ENCODE peak calls at places on chromosomes 1 and 21, in six cellular contexts. C, N, T, I, Y and Q are unnamed samples.

GRCh38 chr1:41321277-41321676 is 40.0 kb upstream of the FOXO6 start:
- DNase-seq in C (no peak), N (no peak), T (no peak), I (no peak), Y (no peak), Q (no peak)

GRCh38 chr1:155307247-155307740 is 1.4 kb upstream of the FDPS start:
- DNase-seq in C (peak; percentile 41), N (no peak), T (no peak), I (peak; percentile 61), Y (no peak), Q (no peak)

GRCh38 chr1:209937996-209938959 is at the start of gene SYT14:
- DNase-seq in C (peak; percentile 77), N (no peak), T (no peak), I (peak; percentile 25), Y (peak; percentile 8), Q (no peak)

GRCh38 chr1:219066631-219067349 is 106.9 kb upstream of the LYPLAL1 start:
- DNase-seq in C (peak; percentile 36), N (no peak), T (peak; percentile 31), I (peak; percentile 59), Y (peak; percentile 36), Q (peak; percentile 52)

GRCh38 chr1:21069549-21069948 is 107.1 kb downstream of the EIF4G3 start:
- DNase-seq in C (no peak), N (no peak), T (no peak), I (peak; percentile 86), Y (no peak), Q (no peak)

GRCh38 chr1:118371612-118372011 is 186.6 kb upstream of the SPAG17 start:
- DNase-seq in C (no peak), N (no peak), T (no peak), I (no peak), Y (no peak), Q (no peak)

GRCh38 chr21:42514883-42515228 is 1.2 kb downstream of the SLC37A1 start:
- DNase-seq in C (no peak), N (no peak), T (no peak), I (no peak), Y (no peak), Q (no peak)

GRCh38 chr1:21184266-21184665 is 7.6 kb upstream of the EIF4G3 start:
- DNase-seq in C (peak; percentile 31), N (no peak), T (no peak), I (no peak), Y (no peak), Q (no peak)

GRCh38 chr1:90850181-90850924 is 133.3 kb upstream of the BARHL2 start:
- DNase-seq in C (peak; percentile 27), N (peak; percentile 57), T (no peak), I (no peak), Y (peak; percentile 14), Q (no peak)

GRCh38 chr1:117658676-117659075 is 52.8 kb downstream of the TENT5C start:
- DNase-seq in C (no peak), N (no peak), T (no peak), I (no peak), Y (no peak), Q (no peak)

GRCh38 chr1:155978973-155979429 is 654 bp upstream of the ARHGEF2 start:
- DNase-seq in C (no peak), N (no peak), T (no peak), I (peak; percentile 31), Y (no peak), Q (no peak)

DNA sequence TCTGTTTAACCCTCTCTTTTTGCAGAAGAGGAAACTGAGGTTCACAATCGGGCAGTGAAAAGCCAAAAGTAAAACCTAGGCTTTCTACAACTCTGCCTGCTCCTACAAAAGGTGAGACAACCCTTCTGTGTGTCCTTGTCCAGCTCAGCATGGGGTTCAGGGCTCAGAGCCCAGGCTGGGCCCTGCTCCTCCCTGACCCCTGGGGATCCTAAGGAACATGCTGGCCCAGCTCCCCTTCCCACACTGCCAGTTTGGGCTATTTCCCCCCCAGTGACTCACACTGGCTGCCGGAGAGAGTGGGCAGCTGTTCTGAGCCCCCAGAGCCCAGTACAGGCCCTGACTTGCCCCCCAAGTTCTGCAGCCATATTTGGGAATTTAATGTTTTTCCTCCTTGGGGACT is 8.9 kb downstream of the FAM229A start:
- DNase-seq in C (no peak), N (no peak), T (no peak), I (no peak), Y (no peak), Q (no peak)
- TF ChIP-seq CTCF in C (no peak), N (no peak), T (no peak), I (no peak), Y (no peak), Q (no peak)

DNA sequence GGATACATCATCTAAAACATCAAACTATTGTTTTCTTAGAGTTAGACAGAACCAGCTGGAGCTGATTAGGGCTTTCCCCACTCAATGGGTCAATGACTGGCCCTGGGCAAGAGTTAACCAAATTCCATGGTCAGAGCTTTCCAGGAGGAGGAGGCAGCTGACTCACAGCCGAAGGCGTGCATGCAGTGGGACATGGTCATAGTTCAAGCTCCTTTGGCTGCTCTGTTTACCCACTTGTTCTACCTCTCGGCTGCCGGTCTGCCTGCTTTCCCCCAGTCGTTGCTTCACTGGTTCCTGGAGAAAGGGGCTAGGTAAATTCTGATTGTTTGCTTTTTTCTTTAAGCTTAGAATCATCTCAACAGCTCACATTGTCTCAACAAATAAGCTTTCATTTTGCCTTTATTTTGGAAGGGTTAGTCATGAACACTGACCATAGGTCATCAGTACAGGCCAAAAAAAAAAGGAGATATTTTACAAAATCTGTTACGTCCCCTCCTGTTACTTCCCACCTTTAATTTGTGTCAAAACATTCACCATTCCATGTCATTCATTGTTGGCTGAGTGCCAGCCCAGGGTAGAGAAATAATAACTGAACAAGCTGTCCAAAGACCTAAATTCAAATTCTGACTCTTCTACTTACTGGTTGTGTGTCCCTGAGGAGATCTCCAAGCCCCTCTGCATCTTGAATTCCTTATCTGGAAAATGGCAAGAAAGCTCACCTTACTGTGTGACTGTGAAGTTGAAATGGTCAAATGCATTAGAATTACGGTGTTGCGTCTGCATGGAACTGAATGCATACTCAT is 12.0 kb downstream of the MAB21L3 start:
- DNase-seq in C (no peak), N (no peak), T (peak; percentile 54), I (peak; percentile 77), Y (no peak), Q (peak; percentile 96)
- H3K4me3 ChIP-seq in C (no peak overlapping the region), N (no peak overlapping the region), T (no peak overlapping the region), I (no peak overlapping the region), Y (no peak overlapping the region), Q (no peak overlapping the region)

GRCh38 chr21:15415541-15416261 is 314.1 kb upstream of the USP25 start:
- DNase-seq in C (no peak), N (no peak), T (no peak), I (no peak), Y (no peak), Q (no peak)
- TF ChIP-seq CTCF in C (no peak), N (no peak), T (no peak), I (no peak), Y (no peak), Q (no peak)

DNA sequence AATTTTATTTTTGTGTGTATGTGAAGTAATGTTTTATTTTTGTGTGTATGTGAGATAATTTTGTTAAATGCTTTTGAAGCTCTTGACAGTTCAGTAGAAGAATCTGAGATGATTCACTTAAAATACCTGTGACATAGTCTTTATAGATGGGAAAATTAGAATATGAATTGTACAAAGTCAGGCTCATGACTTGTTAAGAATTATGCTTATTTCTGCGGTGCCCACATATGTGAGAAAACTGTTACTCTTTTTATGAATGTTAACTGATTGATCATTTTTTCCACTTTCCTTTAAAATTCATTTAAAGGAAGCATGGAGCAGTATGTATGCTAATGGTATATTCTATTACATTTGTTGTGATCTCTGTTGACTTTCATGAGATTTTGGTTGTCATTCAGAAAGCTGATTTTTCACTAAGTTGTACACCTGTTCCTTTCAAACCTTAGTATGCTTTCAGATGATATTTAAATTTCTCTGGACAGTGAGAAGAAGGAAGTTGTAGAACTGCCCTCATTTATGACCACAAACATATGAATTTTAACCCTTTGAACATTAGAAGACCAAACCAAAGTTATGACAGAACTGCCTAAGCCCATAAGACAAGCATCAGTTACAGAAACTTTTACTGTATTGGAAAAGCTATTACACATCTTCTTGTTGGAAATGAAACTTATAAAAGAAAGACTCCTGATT is 110.1 kb downstream of the POU2F1 start:
- DNase-seq in C (no peak), N (no peak), T (no peak), I (no peak), Y (no peak), Q (no peak)
- H3K4me3 ChIP-seq in C (no peak overlapping the region), N (no peak overlapping the region), T (no peak overlapping the region), I (no peak overlapping the region), Y (no peak overlapping the region), Q (no peak overlapping the region)

GRCh38 chr1:3614755-3615742 is 3.7 kb upstream of the MEGF6 start:
- DNase-seq in C (peak; percentile 56), N (no peak), T (no peak), I (no peak), Y (peak; percentile 38), Q (no peak)
- TF ChIP-seq CTCF in C (peak; percentile 81), N (peak; percentile 37), T (peak; percentile 66), I (peak; percentile 61), Y (peak; percentile 61), Q (peak; percentile 67)

GRCh38 chr1:46687095-46687659 is 15.5 kb downstream of the TEX38 start:
- DNase-seq in C (no peak), N (peak; percentile 65), T (no peak), I (peak; percentile 40), Y (no peak), Q (no peak)
- H3K4me3 ChIP-seq in C (no peak overlapping the region), N (no peak overlapping the region), T (no peak overlapping the region), I (no peak overlapping the region), Y (no peak overlapping the region), Q (no peak overlapping the region)

GRCh38 chr1:202568466-202569196 is 141.6 kb downstream of the SYT2 start:
- DNase-seq in C (no peak), N (no peak), T (no peak), I (no peak), Y (no peak), Q (no peak)
- TF ChIP-seq CTCF in C (no peak), N (no peak), T (no peak), I (no peak), Y (no peak), Q (no peak)

GRCh38 chr1:85133565-85134159 is 67.2 kb downstream of the SYDE2 start:
- DNase-seq in C (no peak), N (no peak), T (no peak), I (no peak), Y (no peak), Q (no peak)

GRCh38 chr1:85137660-85138059 is 63.2 kb downstream of the SYDE2 start:
- DNase-seq in C (no peak), N (no peak), T (no peak), I (no peak), Y (peak; percentile 10), Q (peak; percentile 94)

GRCh38 chr1:85132078-85132715 is 68.6 kb downstream of the SYDE2 start:
- DNase-seq in C (no peak), N (no peak), T (no peak), I (peak; percentile 50), Y (no peak), Q (no peak)

GRCh38 chr1:85134583-85135455 is 66.0 kb downstream of the SYDE2 start:
- DNase-seq in C (no peak), N (no peak), T (peak; percentile 62), I (peak; percentile 86), Y (no peak), Q (peak; percentile 32)

DNA sequence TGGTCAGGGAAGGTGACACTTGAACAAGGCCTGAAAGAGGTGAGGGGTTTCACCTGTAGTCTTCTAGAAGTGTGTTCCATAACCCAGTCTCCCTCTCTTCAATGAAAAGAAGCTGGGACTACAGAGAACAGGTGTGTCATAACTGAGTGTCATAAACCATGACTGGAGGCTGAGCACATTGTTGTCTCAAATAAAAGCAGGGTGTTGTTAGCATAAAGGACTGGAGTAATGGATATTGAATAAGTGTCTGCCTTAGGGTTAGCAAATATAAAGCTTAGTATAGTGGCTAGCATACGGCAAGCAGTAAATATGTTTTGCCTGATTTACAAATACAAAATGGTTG is 65.4 kb downstream of the SYDE2 start:
- DNase-seq in C (no peak), N (no peak), T (no peak), I (no peak), Y (no peak), Q (peak; percentile 13)
- H3K4me3 ChIP-seq in C (no peak overlapping the region), N (no peak overlapping the region), T (no peak overlapping the region), I (no peak overlapping the region), Y (no peak overlapping the region), Q (no peak overlapping the region)